ENCODE peak calls at places on chromosomes 16 and 17, in eight cellular contexts. One of them, this sample, is unnamed.

GRCh38 chr16:27370318-27370717 is 31.7 kb upstream of the IL21R start:
- DNase-seq in activated T-helper 1 cell treated with anti-CD3 and anti-CD28 coated beads, Interleukin-2, amount 50 U/mL, for 16 hours: no peak
- DNase-seq in NCI-H1092: no peak
- DNase-seq in upper lobe of left lung: no peak
- DNase-seq in OCI-LY7: no peak
- DNase-seq in T-helper 2 cell: no peak
- DNase-seq in MV-4-11: peak; percentile 26
- DNase-seq in BJ: no peak
- DNase-seq in this sample: no peak

GRCh38 chr16:30116291-30117207 is 3.2 kb upstream of the GDPD3 start:
- DNase-seq in MV-4-11: no peak
- DNase-seq in BJ: no peak
- DNase-seq in activated T-helper 1 cell treated with anti-CD3 and anti-CD28 coated beads, Interleukin-2, amount 50 U/mL, for 16 hours: no peak
- DNase-seq in OCI-LY7: no peak
- DNase-seq in NCI-H1092: no peak
- DNase-seq in upper lobe of left lung: no peak
- DNase-seq in T-helper 2 cell: no peak
- DNase-seq in this sample: no peak

GRCh38 chr17:7445011-7445927 is at the start of gene CHRNB1:
- DNase-seq in upper lobe of left lung: peak; percentile 94
- DNase-seq in MV-4-11: no peak
- DNase-seq in BJ: no peak
- DNase-seq in NCI-H1092: no peak
- DNase-seq in activated T-helper 1 cell treated with anti-CD3 and anti-CD28 coated beads, Interleukin-2, amount 50 U/mL, for 16 hours: no peak
- DNase-seq in OCI-LY7: no peak
- DNase-seq in T-helper 2 cell: peak; percentile 31
- DNase-seq in this sample: peak; percentile 77

GRCh38 chr16:55055262-55055661 is 124.6 kb downstream of the IRX5 start:
- DNase-seq in BJ: no peak
- DNase-seq in MV-4-11: no peak
- DNase-seq in activated T-helper 1 cell treated with anti-CD3 and anti-CD28 coated beads, Interleukin-2, amount 50 U/mL, for 16 hours: no peak
- DNase-seq in T-helper 2 cell: no peak
- DNase-seq in OCI-LY7: no peak
- DNase-seq in upper lobe of left lung: no peak
- DNase-seq in NCI-H1092: no peak
- DNase-seq in this sample: no peak

GRCh38 chr16:67202956-67203493 is 4.1 kb downstream of the ELMO3 start:
- DNase-seq in activated T-helper 1 cell treated with anti-CD3 and anti-CD28 coated beads, Interleukin-2, amount 50 U/mL, for 16 hours: no peak
- DNase-seq in BJ: no peak
- DNase-seq in T-helper 2 cell: no peak
- DNase-seq in upper lobe of left lung: no peak
- DNase-seq in MV-4-11: no peak
- DNase-seq in NCI-H1092: no peak
- DNase-seq in OCI-LY7: no peak
- DNase-seq in this sample: no peak

GRCh38 chr16:23950898-23951297 is 115.1 kb downstream of the PRKCB start:
- DNase-seq in NCI-H1092: no peak
- DNase-seq in activated T-helper 1 cell treated with anti-CD3 and anti-CD28 coated beads, Interleukin-2, amount 50 U/mL, for 16 hours: no peak
- DNase-seq in T-helper 2 cell: no peak
- DNase-seq in upper lobe of left lung: no peak
- DNase-seq in BJ: no peak
- DNase-seq in MV-4-11: no peak
- DNase-seq in OCI-LY7: no peak
- DNase-seq in this sample: no peak

GRCh38 chr16:15639061-15639568 is 3.8 kb downstream of the MARF1 start:
- DNase-seq in OCI-LY7: peak; percentile 79
- DNase-seq in T-helper 2 cell: no peak
- DNase-seq in MV-4-11: peak; percentile 82
- DNase-seq in BJ: no peak
- DNase-seq in activated T-helper 1 cell treated with anti-CD3 and anti-CD28 coated beads, Interleukin-2, amount 50 U/mL, for 16 hours: no peak
- DNase-seq in upper lobe of left lung: no peak
- DNase-seq in NCI-H1092: no peak
- DNase-seq in this sample: no peak

GRCh38 chr16:1458977-1459341 is 14.6 kb upstream of the CCDC154 start:
- DNase-seq in T-helper 2 cell: no peak
- DNase-seq in upper lobe of left lung: no peak
- DNase-seq in MV-4-11: no peak
- DNase-seq in activated T-helper 1 cell treated with anti-CD3 and anti-CD28 coated beads, Interleukin-2, amount 50 U/mL, for 16 hours: no peak
- DNase-seq in OCI-LY7: peak; percentile 37
- DNase-seq in BJ: no peak
- DNase-seq in NCI-H1092: no peak
- DNase-seq in this sample: no peak

GRCh38 chr17:4733073-4733531 is 1.9 kb downstream of the MED11 start:
- DNase-seq in upper lobe of left lung: peak; percentile 66
- DNase-seq in MV-4-11: peak; percentile 97
- DNase-seq in NCI-H1092: no peak
- DNase-seq in activated T-helper 1 cell treated with anti-CD3 and anti-CD28 coated beads, Interleukin-2, amount 50 U/mL, for 16 hours: no peak
- DNase-seq in BJ: no peak
- DNase-seq in OCI-LY7: peak; percentile 54
- DNase-seq in T-helper 2 cell: no peak
- DNase-seq in this sample: no peak

GRCh38 chr17:77826132-77826873 is 132.2 kb upstream of the TNRC6C start:
- DNase-seq in BJ: no peak
- DNase-seq in activated T-helper 1 cell treated with anti-CD3 and anti-CD28 coated beads, Interleukin-2, amount 50 U/mL, for 16 hours: no peak
- DNase-seq in OCI-LY7: no peak
- DNase-seq in NCI-H1092: no peak
- DNase-seq in upper lobe of left lung: no peak
- DNase-seq in T-helper 2 cell: no peak
- DNase-seq in MV-4-11: no peak
- DNase-seq in this sample: no peak

GRCh38 chr17:30334421-30334820 is 564 bp upstream of the TMIGD1 start:
- DNase-seq in T-helper 2 cell: no peak
- DNase-seq in BJ: no peak
- DNase-seq in NCI-H1092: no peak
- DNase-seq in upper lobe of left lung: no peak
- DNase-seq in activated T-helper 1 cell treated with anti-CD3 and anti-CD28 coated beads, Interleukin-2, amount 50 U/mL, for 16 hours: no peak
- DNase-seq in OCI-LY7: no peak
- DNase-seq in MV-4-11: no peak
- DNase-seq in this sample: no peak

GRCh38 chr17:77701996-77702395 is 256.5 kb upstream of the TNRC6C start:
- DNase-seq in NCI-H1092: no peak
- DNase-seq in upper lobe of left lung: no peak
- DNase-seq in T-helper 2 cell: no peak
- DNase-seq in OCI-LY7: no peak
- DNase-seq in MV-4-11: peak; percentile 16
- DNase-seq in BJ: no peak
- DNase-seq in activated T-helper 1 cell treated with anti-CD3 and anti-CD28 coated beads, Interleukin-2, amount 50 U/mL, for 16 hours: no peak
- DNase-seq in this sample: no peak

GRCh38 chr17:8868529-8868951 is 1.1 kb upstream of the PIK3R6 start:
- DNase-seq in MV-4-11: no peak
- DNase-seq in upper lobe of left lung: no peak
- DNase-seq in activated T-helper 1 cell treated with anti-CD3 and anti-CD28 coated beads, Interleukin-2, amount 50 U/mL, for 16 hours: no peak
- DNase-seq in OCI-LY7: no peak
- DNase-seq in T-helper 2 cell: no peak
- DNase-seq in BJ: no peak
- DNase-seq in NCI-H1092: no peak
- DNase-seq in this sample: no peak

GRCh38 chr17:1047177-1047885 is 50.4 kb downstream of the TIMM22 start:
- DNase-seq in upper lobe of left lung: no peak
- DNase-seq in activated T-helper 1 cell treated with anti-CD3 and anti-CD28 coated beads, Interleukin-2, amount 50 U/mL, for 16 hours: no peak
- DNase-seq in BJ: no peak
- DNase-seq in NCI-H1092: no peak
- DNase-seq in T-helper 2 cell: no peak
- DNase-seq in MV-4-11: no peak
- DNase-seq in OCI-LY7: no peak
- DNase-seq in this sample: no peak

GRCh38 chr17:5092139-5093010 is 14.1 kb downstream of the ZFP3 start:
- DNase-seq in upper lobe of left lung: no peak
- DNase-seq in OCI-LY7: no peak
- DNase-seq in MV-4-11: no peak
- DNase-seq in NCI-H1092: no peak
- DNase-seq in activated T-helper 1 cell treated with anti-CD3 and anti-CD28 coated beads, Interleukin-2, amount 50 U/mL, for 16 hours: no peak
- DNase-seq in BJ: no peak
- DNase-seq in T-helper 2 cell: no peak
- DNase-seq in this sample: no peak

GRCh38 chr17:75720656-75721462 is at the start of gene ITGB4:
- DNase-seq in MV-4-11: no peak
- DNase-seq in OCI-LY7: peak; percentile 75
- DNase-seq in activated T-helper 1 cell treated with anti-CD3 and anti-CD28 coated beads, Interleukin-2, amount 50 U/mL, for 16 hours: peak; percentile 35
- DNase-seq in T-helper 2 cell: peak; percentile 67
- DNase-seq in NCI-H1092: no peak
- DNase-seq in BJ: no peak
- DNase-seq in upper lobe of left lung: peak; percentile 88
- DNase-seq in this sample: peak; percentile 51

GRCh38 chr16:87487361-87487924 is 5.4 kb downstream of the ZCCHC14 start:
- DNase-seq in BJ: no peak
- DNase-seq in OCI-LY7: no peak
- DNase-seq in upper lobe of left lung: peak; percentile 75
- DNase-seq in MV-4-11: peak; percentile 69
- DNase-seq in activated T-helper 1 cell treated with anti-CD3 and anti-CD28 coated beads, Interleukin-2, amount 50 U/mL, for 16 hours: no peak
- DNase-seq in NCI-H1092: no peak
- DNase-seq in T-helper 2 cell: peak; percentile 11
- DNase-seq in this sample: peak; percentile 50

GRCh38 chr16:77723108-77723514 is 797 bp downstream of the NUDT7 start:
- DNase-seq in BJ: no peak
- DNase-seq in OCI-LY7: peak; percentile 43
- DNase-seq in T-helper 2 cell: no peak
- DNase-seq in MV-4-11: peak; percentile 98
- DNase-seq in activated T-helper 1 cell treated with anti-CD3 and anti-CD28 coated beads, Interleukin-2, amount 50 U/mL, for 16 hours: no peak
- DNase-seq in upper lobe of left lung: peak; percentile 23
- DNase-seq in NCI-H1092: no peak
- DNase-seq in this sample: peak; percentile 59

GRCh38 chr17:29918922-29919856 is 10.8 kb downstream of the SSH2 start:
- DNase-seq in upper lobe of left lung: no peak
- DNase-seq in T-helper 2 cell: no peak
- DNase-seq in BJ: no peak
- DNase-seq in MV-4-11: peak; percentile 64
- DNase-seq in OCI-LY7: no peak
- DNase-seq in NCI-H1092: no peak
- DNase-seq in activated T-helper 1 cell treated with anti-CD3 and anti-CD28 coated beads, Interleukin-2, amount 50 U/mL, for 16 hours: no peak
- DNase-seq in this sample: peak; percentile 19

GRCh38 chr17:65389956-65390355 is 171.5 kb downstream of the AXIN2 start:
- DNase-seq in T-helper 2 cell: no peak
- DNase-seq in upper lobe of left lung: no peak
- DNase-seq in NCI-H1092: no peak
- DNase-seq in MV-4-11: no peak
- DNase-seq in activated T-helper 1 cell treated with anti-CD3 and anti-CD28 coated beads, Interleukin-2, amount 50 U/mL, for 16 hours: no peak
- DNase-seq in OCI-LY7: no peak
- DNase-seq in BJ: peak; percentile 33
- DNase-seq in this sample: peak; percentile 63

GRCh38 chr17:56597495-56597990 is 4.0 kb downstream of the NOG start:
- DNase-seq in BJ: no peak
- DNase-seq in NCI-H1092: no peak
- DNase-seq in OCI-LY7: no peak
- DNase-seq in MV-4-11: no peak
- DNase-seq in activated T-helper 1 cell treated with anti-CD3 and anti-CD28 coated beads, Interleukin-2, amount 50 U/mL, for 16 hours: no peak
- DNase-seq in T-helper 2 cell: no peak
- DNase-seq in upper lobe of left lung: no peak
- DNase-seq in this sample: peak; percentile 44

GRCh38 chr17:4559139-4559791 is 1.1 kb downstream of the GGT6 start:
- DNase-seq in activated T-helper 1 cell treated with anti-CD3 and anti-CD28 coated beads, Interleukin-2, amount 50 U/mL, for 16 hours: no peak
- DNase-seq in NCI-H1092: no peak
- DNase-seq in OCI-LY7: no peak
- DNase-seq in T-helper 2 cell: no peak
- DNase-seq in BJ: no peak
- DNase-seq in upper lobe of left lung: no peak
- DNase-seq in MV-4-11: no peak
- DNase-seq in this sample: no peak

GRCh38 chr16:55297910-55298175 is 26.2 kb upstream of the IRX6 start:
- DNase-seq in BJ: no peak
- DNase-seq in activated T-helper 1 cell treated with anti-CD3 and anti-CD28 coated beads, Interleukin-2, amount 50 U/mL, for 16 hours: no peak
- DNase-seq in upper lobe of left lung: no peak
- DNase-seq in MV-4-11: no peak
- DNase-seq in T-helper 2 cell: no peak
- DNase-seq in OCI-LY7: no peak
- DNase-seq in NCI-H1092: no peak
- DNase-seq in this sample: peak; percentile 40

GRCh38 chr17:30997842-30998241 is 27.0 kb downstream of the RNF135 start:
- DNase-seq in activated T-helper 1 cell treated with anti-CD3 and anti-CD28 coated beads, Interleukin-2, amount 50 U/mL, for 16 hours: no peak
- DNase-seq in OCI-LY7: no peak
- DNase-seq in NCI-H1092: no peak
- DNase-seq in T-helper 2 cell: no peak
- DNase-seq in MV-4-11: no peak
- DNase-seq in upper lobe of left lung: no peak
- DNase-seq in BJ: no peak
- DNase-seq in this sample: no peak

GRCh38 chr16:57998484-57998883 is 2.0 kb downstream of the ZNF319 start:
- DNase-seq in upper lobe of left lung: peak; percentile 87
- DNase-seq in T-helper 2 cell: peak; percentile 41
- DNase-seq in BJ: no peak
- DNase-seq in NCI-H1092: no peak
- DNase-seq in OCI-LY7: no peak
- DNase-seq in MV-4-11: peak; percentile 90
- DNase-seq in activated T-helper 1 cell treated with anti-CD3 and anti-CD28 coated beads, Interleukin-2, amount 50 U/mL, for 16 hours: peak; percentile 33
- DNase-seq in this sample: no peak

GRCh38 chr17:14301279-14301760 is 439 bp downstream of the HS3ST3B1 start:
- DNase-seq in BJ: no peak
- DNase-seq in OCI-LY7: peak; percentile 47
- DNase-seq in MV-4-11: no peak
- DNase-seq in NCI-H1092: no peak
- DNase-seq in upper lobe of left lung: no peak
- DNase-seq in activated T-helper 1 cell treated with anti-CD3 and anti-CD28 coated beads, Interleukin-2, amount 50 U/mL, for 16 hours: no peak
- DNase-seq in T-helper 2 cell: no peak
- DNase-seq in this sample: no peak

GRCh38 chr17:48767263-48767774 is 38.8 kb upstream of the HOXB13 start:
- DNase-seq in NCI-H1092: no peak
- DNase-seq in MV-4-11: no peak
- DNase-seq in OCI-LY7: no peak
- DNase-seq in BJ: no peak
- DNase-seq in upper lobe of left lung: no peak
- DNase-seq in activated T-helper 1 cell treated with anti-CD3 and anti-CD28 coated beads, Interleukin-2, amount 50 U/mL, for 16 hours: no peak
- DNase-seq in T-helper 2 cell: no peak
- DNase-seq in this sample: no peak

GRCh38 chr17:19570497-19571151 is 37.0 kb downstream of the SLC47A1 start:
- DNase-seq in OCI-LY7: no peak
- DNase-seq in BJ: no peak
- DNase-seq in upper lobe of left lung: no peak
- DNase-seq in MV-4-11: peak; percentile 55
- DNase-seq in T-helper 2 cell: no peak
- DNase-seq in NCI-H1092: no peak
- DNase-seq in activated T-helper 1 cell treated with anti-CD3 and anti-CD28 coated beads, Interleukin-2, amount 50 U/mL, for 16 hours: no peak
- DNase-seq in this sample: no peak

GRCh38 chr17:83178533-83179201 is 99.3 kb downstream of the METRNL start:
- DNase-seq in upper lobe of left lung: no peak
- DNase-seq in activated T-helper 1 cell treated with anti-CD3 and anti-CD28 coated beads, Interleukin-2, amount 50 U/mL, for 16 hours: peak; percentile 2
- DNase-seq in T-helper 2 cell: no peak
- DNase-seq in MV-4-11: no peak
- DNase-seq in BJ: no peak
- DNase-seq in OCI-LY7: no peak
- DNase-seq in NCI-H1092: no peak
- DNase-seq in this sample: no peak